ENCODE peak calls at places on chromosome 14, in seven cellular contexts. V is MM.1S, G is hepatocyte, L is neural progenitor cell, S is PC-3, T is HCT116, Y is OCI-LY7. Q is an unnamed sample.

GRCh38 chr14:68789002-68789797 is 3.7 kb downstream of the ZFP36L1 start:
- DNase-seq in V (no peak), G (peak), L (peak), S (peak), T (no peak), Y (peak), Q (peak)

GRCh38 chr14:72942934-72943333 is 16.7 kb downstream of the DCAF4 start:
- DNase-seq in V (no peak), G (no peak), L (peak), S (peak), T (no peak), Y (no peak), Q (no peak)

GRCh38 chr14:45610303-45610702 is 357.3 kb upstream of the MIS18BP1 start:
- DNase-seq in V (no peak), G (peak), L (peak), S (peak), T (no peak), Y (no peak), Q (peak)

GRCh38 chr14:60248697-60249314 is at the start of gene PPM1A:
- DNase-seq in V (peak), G (peak), L (peak), S (peak), T (peak), Y (peak), Q (peak)

GRCh38 chr14:55800443-55800842 is 220.4 kb downstream of the KTN1 start:
- DNase-seq in V (no peak), G (no peak), L (no peak), S (no peak), T (no peak), Y (no peak), Q (no peak)

GRCh38 chr14:94113490-94113889 is 3.0 kb downstream of the IFI27 start:
- DNase-seq in V (no peak), G (no peak), L (no peak), S (no peak), T (no peak), Y (no peak), Q (no peak)

GRCh38 chr14:76779221-76780057 is 18.2 kb downstream of the VASH1 start:
- DNase-seq in V (no peak), G (no peak), L (no peak), S (no peak), T (no peak), Y (no peak), Q (no peak)

GRCh38 chr14:91814317-91814716 is 53.0 kb downstream of the TC2N start:
- DNase-seq in V (no peak), G (no peak), L (no peak), S (no peak), T (no peak), Y (no peak), Q (no peak)

GRCh38 chr14:23185046-23185445 is 1.6 kb upstream of the SLC7A8 start:
- DNase-seq in V (no peak), G (no peak), L (no peak), S (peak), T (no peak), Y (no peak), Q (peak)

GRCh38 chr14:23183076-23183475 is 384 bp downstream of the SLC7A8 start:
- DNase-seq in V (no peak), G (no peak), L (no peak), S (no peak), T (no peak), Y (peak), Q (peak)

GRCh38 chr14:23183479-23183878 is at the start of gene SLC7A8:
- DNase-seq in V (no peak), G (peak), L (peak), S (peak), T (peak), Y (peak), Q (peak)

GRCh38 chr14:23187925-23188324 is 4.5 kb upstream of the SLC7A8 start:
- DNase-seq in V (no peak), G (no peak), L (no peak), S (no peak), T (no peak), Y (no peak), Q (no peak)

DNA sequence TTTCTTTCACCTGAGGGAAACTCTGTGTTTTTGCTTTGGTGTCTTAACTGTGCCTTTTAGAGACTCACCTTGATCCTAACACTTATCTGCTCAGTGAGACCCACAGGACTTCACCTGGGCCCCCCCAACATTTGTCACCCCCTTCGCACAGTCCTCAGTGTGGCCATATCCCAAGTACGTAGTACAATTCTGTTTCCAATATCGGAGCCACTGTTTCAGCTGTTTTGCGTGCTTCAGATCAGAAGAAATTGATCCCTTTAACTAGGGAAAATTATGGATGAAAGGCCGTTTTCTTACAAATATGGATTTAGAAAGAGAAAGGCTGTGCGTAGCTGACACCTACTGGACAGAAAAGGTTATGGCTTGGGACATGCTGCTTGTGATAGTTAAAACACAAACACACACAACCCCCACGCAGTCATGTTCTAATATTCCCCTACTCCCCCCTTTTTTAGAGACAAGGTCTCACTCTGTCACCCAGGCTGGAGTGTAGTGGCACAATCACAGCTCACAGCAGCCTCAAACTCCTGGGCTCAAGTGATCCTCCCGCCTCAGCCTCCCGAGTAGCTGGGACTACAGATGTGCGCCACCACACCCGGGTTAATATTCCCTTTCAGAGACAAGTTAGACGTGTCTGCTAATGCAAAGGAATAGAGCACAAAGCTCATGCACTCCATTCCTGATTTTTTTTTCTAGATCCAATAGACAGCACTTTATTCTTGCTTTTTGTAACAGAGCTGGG is 3.6 kb upstream of the SLC7A8 start:
- DNase-seq in V (peak), G (peak), L (peak), S (peak), T (peak), Y (peak), Q (peak)
- TF ChIP-seq EZH2phosphoT487 in V (no peak), G (no peak), L (no peak), S (no peak), T (no peak), Y (no peak), Q (no peak)

DNA sequence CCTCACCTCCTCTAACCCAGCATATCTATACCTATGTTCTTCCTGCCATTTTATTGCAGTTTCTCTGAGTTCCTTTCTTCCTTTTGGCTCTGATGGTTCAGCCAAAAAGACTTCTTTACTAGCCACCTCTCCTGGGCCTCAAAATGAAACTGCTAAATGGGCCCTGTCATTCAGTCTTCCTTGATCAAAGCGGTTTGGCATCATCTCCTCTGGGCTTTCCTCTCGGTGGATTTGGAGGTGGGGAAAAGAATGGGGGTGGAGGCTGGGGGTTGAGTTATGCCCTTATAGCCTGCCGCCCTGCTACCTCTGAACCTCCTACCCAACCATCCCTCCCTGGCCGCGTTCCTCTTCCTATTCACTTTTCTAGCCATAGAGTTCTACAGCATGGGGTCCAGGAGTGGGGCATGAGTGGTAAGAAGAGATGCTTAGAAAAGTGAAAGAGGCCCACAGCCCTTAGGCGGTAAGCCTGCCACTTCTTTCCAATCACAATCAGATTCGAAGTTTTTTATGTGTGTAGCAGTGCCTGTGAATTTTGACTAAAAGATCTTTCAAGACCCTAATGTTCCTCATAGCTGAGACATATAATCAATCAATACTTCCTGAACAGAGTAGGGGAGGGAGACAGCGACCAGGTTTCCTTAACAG is 2.5 kb downstream of the AJUBA start:
- DNase-seq in V (no peak), G (no peak), L (no peak), S (no peak), T (no peak), Y (no peak), Q (peak)
- TF ChIP-seq EZH2phosphoT487 in V (no peak), G (no peak), L (no peak), S (no peak), T (no peak), Y (no peak), Q (no peak)

GRCh38 chr14:51018521-51018920 is 74.2 kb upstream of the PYGL start:
- DNase-seq in V (no peak), G (no peak), L (no peak), S (no peak), T (no peak), Y (no peak), Q (peak)
- TF ChIP-seq EZH2phosphoT487 in V (no peak), G (no peak), L (no peak), S (no peak), T (no peak), Y (no peak), Q (no peak)

DNA sequence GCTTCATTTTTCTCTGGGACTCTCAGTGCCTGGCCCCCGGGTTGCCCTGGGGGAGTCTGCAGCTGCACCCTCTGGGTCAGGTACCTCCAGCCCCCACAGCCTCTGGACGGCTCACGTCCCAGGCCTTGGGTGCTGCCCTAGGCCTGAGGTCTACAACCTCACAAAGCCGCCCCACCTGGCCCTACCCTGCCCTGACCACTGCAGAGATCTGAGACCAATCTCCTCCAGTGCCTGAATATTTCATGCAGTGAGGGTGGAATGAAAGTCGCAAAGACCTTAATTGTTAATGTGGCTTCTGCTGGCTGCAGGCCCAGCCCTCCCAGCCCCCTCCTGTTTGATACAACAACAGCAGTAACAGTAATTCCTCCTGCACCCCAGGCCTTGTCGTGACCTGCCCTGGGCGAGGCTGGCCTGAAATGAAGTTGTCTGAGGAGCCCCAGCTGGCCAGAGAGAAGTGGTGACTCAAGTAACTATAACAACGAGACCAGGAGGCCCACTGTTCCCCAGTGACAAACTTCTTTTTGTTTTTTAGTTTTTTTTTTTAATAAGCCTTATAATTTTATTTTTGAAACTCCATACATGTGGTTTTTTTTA is 8.8 kb upstream of the CCDC85C start:
- DNase-seq in V (no peak), G (peak), L (no peak), S (no peak), T (no peak), Y (no peak), Q (peak)
- TF ChIP-seq EZH2phosphoT487 in V (no peak), G (no peak), L (no peak), S (no peak), T (no peak), Y (no peak), Q (no peak)

GRCh38 chr14:59161571-59162175 is 26.8 kb upstream of the DAAM1 start:
- DNase-seq in V (no peak), G (peak), L (peak), S (peak), T (peak), Y (no peak), Q (peak)
- TF ChIP-seq EZH2phosphoT487 in V (no peak), G (no peak), L (no peak), S (no peak), T (no peak), Y (no peak), Q (no peak)

GRCh38 chr14:103696466-103697071 is 18.7 kb downstream of the XRCC3 start:
- DNase-seq in V (no peak), G (no peak), L (no peak), S (no peak), T (no peak), Y (peak), Q (peak)
- TF ChIP-seq EZH2phosphoT487 in V (no peak), G (no peak), L (no peak), S (no peak), T (no peak), Y (no peak), Q (no peak)

Q was measured in GM23248.